ENCODE peak calls at places on chromosomes 13 and 19, in five cellular contexts. R is cardiac muscle cell, T is right atrium auricular region, H is mesothelial cell of epicardium, C is OCI-LY7. P is an unnamed sample.

GRCh38 chr13:113220141-113220598 is 10.8 kb downstream of the CUL4A start:
- DNase-seq in R (no peak), T (no peak), H (no peak), C (no peak), P (peak)

GRCh38 chr13:112175162-112176075 is 108.5 kb downstream of the SOX1 start:
- DNase-seq in R (no peak), T (no peak), H (peak), C (peak), P (no peak)

GRCh38 chr13:114077938-114078335 is 54.5 kb downstream of the RASA3 start:
- DNase-seq in R (no peak), T (no peak), H (no peak), C (no peak), P (no peak)

GRCh38 chr19:47280183-47280797 is 5.6 kb downstream of the INAFM1 start:
- DNase-seq in R (no peak), T (no peak), H (no peak), C (peak), P (no peak)

GRCh38 chr13:106513025-106513424 is 22.4 kb downstream of the EFNB2 start:
- DNase-seq in R (no peak), T (no peak), H (no peak), C (no peak), P (no peak)

GRCh38 chr13:112664501-112665203 is 25.2 kb upstream of the ATP11A start:
- DNase-seq in R (no peak), T (no peak), H (no peak), C (no peak), P (no peak)

GRCh38 chr13:47846886-47847285 is 154.2 kb downstream of the SUCLA2 start:
- DNase-seq in R (no peak), T (no peak), H (no peak), C (no peak), P (no peak)

GRCh38 chr13:83531022-83531421 is 351.3 kb downstream of the SLITRK1 start:
- DNase-seq in R (peak), T (no peak), H (no peak), C (no peak), P (no peak)

GRCh38 chr19:29537181-29537580 is 11.4 kb downstream of the VSTM2B start:
- DNase-seq in R (no peak), T (no peak), H (no peak), C (no peak), P (no peak)

GRCh38 chr13:39245688-39246087 is 207.4 kb downstream of the NHLRC3 start:
- DNase-seq in R (no peak), T (no peak), H (no peak), C (no peak), P (no peak)

GRCh38 chr19:6047256-6047655 is 63.0 kb downstream of the RFX2 start:
- DNase-seq in R (no peak), T (peak), H (no peak), C (no peak), P (peak)

GRCh38 chr19:45153339-45154063 is 7.3 kb downstream of the NKPD1 start:
- DNase-seq in R (peak), T (no peak), H (peak), C (peak), P (no peak)

GRCh38 chr13:97577026-97577425 is 143.1 kb downstream of the RAP2A start:
- DNase-seq in R (no peak), T (no peak), H (no peak), C (no peak), P (no peak)

GRCh38 chr13:97573011-97573410 is 139.0 kb downstream of the RAP2A start:
- DNase-seq in R (no peak), T (no peak), H (no peak), C (no peak), P (no peak)

GRCh38 chr13:97574926-97575325 is 141.0 kb downstream of the RAP2A start:
- DNase-seq in R (peak), T (no peak), H (no peak), C (peak), P (no peak)
- TF ChIP-seq CTCF in R (peak), T (peak), H (no peak), C (peak), P (peak)

GRCh38 chr19:13502231-13502630 is 4.0 kb downstream of the CACNA1A start:
- DNase-seq in R (no peak), T (no peak), H (no peak), C (no peak), P (no peak)
- TF ChIP-seq CTCF in R (no peak), T (no peak), H (no peak), C (no peak), P (no peak)

GRCh38 chr19:10332965-10333757 is at the start of gene RAVER1:
- DNase-seq in R (peak), T (peak), H (peak), C (peak), P (peak)

GRCh38 chr19:10332158-10332964 is 968 bp downstream of the RAVER1 start:
- DNase-seq in R (no peak), T (no peak), H (no peak), C (no peak), P (no peak)

GRCh38 chr19:10334340-10335148 is 1.2 kb upstream of the RAVER1 start:
- DNase-seq in R (peak), T (peak), H (peak), C (peak), P (peak)

GRCh38 chr19:10333758-10334339 is 520 bp upstream of the RAVER1 start:
- DNase-seq in R (peak), T (no peak), H (no peak), C (no peak), P (no peak)

DNA sequence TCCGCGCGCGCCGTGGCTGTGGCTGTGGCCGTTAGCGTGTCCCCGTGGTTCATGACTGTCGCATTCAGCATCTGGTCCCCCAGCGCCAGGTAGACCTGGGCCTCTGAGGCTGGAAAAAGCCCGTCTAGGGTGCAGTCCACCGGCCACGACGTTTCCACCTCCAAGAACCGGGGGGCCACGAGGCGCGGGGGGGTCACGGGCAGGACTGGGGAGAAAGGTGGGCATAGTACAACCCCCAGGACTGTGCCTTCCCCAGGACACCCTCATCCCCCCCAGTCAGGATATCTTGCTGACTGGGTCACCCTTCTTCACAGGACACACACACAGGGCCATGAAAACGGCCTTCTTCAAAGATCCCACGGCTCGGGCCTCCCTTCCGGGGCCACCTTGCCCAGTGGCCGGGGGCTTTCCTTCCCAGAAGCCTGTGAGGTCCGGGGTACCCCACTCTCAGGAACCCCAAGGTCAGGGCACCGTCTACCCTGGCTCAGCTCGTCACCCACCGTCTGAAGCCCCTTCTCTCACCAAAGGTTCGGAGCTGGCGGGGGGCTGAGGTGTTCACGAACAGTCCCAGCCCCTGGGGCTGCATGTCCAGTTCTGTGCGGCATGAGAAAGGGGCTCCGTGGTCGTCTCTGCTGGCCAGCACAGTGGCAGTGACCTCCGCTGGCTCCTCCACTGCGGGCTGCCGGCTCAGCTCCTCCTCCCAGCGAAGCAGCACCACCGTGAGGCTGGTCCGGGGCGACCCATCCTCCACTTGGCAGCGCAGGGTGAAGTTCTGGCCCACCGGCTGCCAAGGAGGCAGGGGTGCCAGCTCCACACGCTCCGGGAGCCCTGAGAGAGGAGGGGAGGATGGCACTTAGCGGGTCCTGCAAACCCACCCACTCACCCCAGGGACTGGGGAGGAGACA is 2.1 kb upstream of the RAVER1 start:
- DNase-seq in R (peak), T (no peak), H (no peak), C (no peak), P (no peak)
- TF ChIP-seq CTCF in R (no peak), T (no peak), H (no peak), C (peak), P (no peak)

GRCh38 chr13:80630685-80631121 is 289.8 kb upstream of the SPRY2 start:
- DNase-seq in R (no peak), T (no peak), H (no peak), C (no peak), P (no peak)
- TF ChIP-seq CTCF in R (no peak), T (no peak), H (no peak), C (no peak), P (peak)